ENCODE peak calls at places on chromosomes 2 and 18, in ten cellular contexts. X is cardiac muscle cell; E is posterior cingulate gyrus; O is A172; G is T-helper 1 cell; B is CD8-positive, alpha-beta T cell; L is amygdala; W is ACHN; R is fibroblast of the conjunctiva; S is ELF-1. P is an unnamed sample.
A peak's percentile ranks its signal among the peaks of the same experiment; 100 is the strongest.

GRCh38 chr18:69617888-69618287 is 217.2 kb downstream of the DOK6 start:
- DNase-seq in X (no peak), E (no peak), O (no peak), G (no peak), B (no peak), L (no peak), W (no peak), R (no peak), S (no peak), P (no peak)

GRCh38 chr2:85830645-85831044 is 58.1 kb downstream of the ST3GAL5 start:
- DNase-seq in X (no peak), E (no peak), O (no peak), G (no peak), B (peak; percentile 28), L (no peak), W (peak; percentile 9), R (no peak), S (no peak), P (no peak)

GRCh38 chr2:43455735-43456642 is 139.8 kb downstream of the THADA start:
- DNase-seq in X (no peak), E (no peak), O (peak; percentile 63), G (no peak), B (no peak), L (no peak), W (peak; percentile 75), R (peak; percentile 49), S (no peak), P (no peak)

GRCh38 chr2:64327510-64328414 is 126.2 kb upstream of the LGALSL start:
- DNase-seq in X (peak; percentile 20), E (peak; percentile 90), O (no peak), G (peak; percentile 41), B (peak; percentile 55), L (peak; percentile 42), W (peak; percentile 66), R (no peak), S (no peak), P (peak; percentile 67)

GRCh38 chr18:75005622-75006021 is 203.3 kb downstream of the PTGR3 start:
- DNase-seq in X (no peak), E (no peak), O (no peak), G (no peak), B (no peak), L (no peak), W (no peak), R (no peak), S (no peak), P (no peak)

GRCh38 chr2:75431757-75432156 is 129.0 kb downstream of the EVA1A start:
- DNase-seq in X (no peak), E (no peak), O (no peak), G (no peak), B (no peak), L (no peak), W (no peak), R (no peak), S (no peak), P (no peak)

GRCh38 chr2:101967826-101968498 is 23.8 kb upstream of the IL1R2 start:
- DNase-seq in X (no peak), E (no peak), O (no peak), G (no peak), B (no peak), L (no peak), W (no peak), R (peak; percentile 41), S (no peak), P (no peak)

GRCh38 chr2:95206086-95206485 is 1.2 kb upstream of the ZNF892 start:
- DNase-seq in X (peak; percentile 3), E (no peak), O (no peak), G (no peak), B (no peak), L (no peak), W (no peak), R (no peak), S (peak; percentile 24), P (no peak)

GRCh38 chr2:164896634-164897033 is 55.0 kb upstream of the COBLL1 start:
- DNase-seq in X (no peak), E (no peak), O (peak; percentile 87), G (no peak), B (no peak), L (no peak), W (peak; percentile 63), R (no peak), S (no peak), P (peak; percentile 61)

GRCh38 chr18:60247103-60247502 is 125.5 kb downstream of the MC4R start:
- DNase-seq in X (no peak), E (no peak), O (no peak), G (no peak), B (no peak), L (no peak), W (no peak), R (no peak), S (no peak), P (no peak)

GRCh38 chr2:86482034-86482433 is 40.9 kb downstream of the KDM3A start:
- DNase-seq in X (no peak), E (no peak), O (no peak), G (no peak), B (no peak), L (no peak), W (no peak), R (no peak), S (no peak), P (no peak)

GRCh38 chr2:143558665-143559064 is 429.4 kb downstream of the ARHGAP15 start:
- DNase-seq in X (no peak), E (no peak), O (no peak), G (no peak), B (no peak), L (no peak), W (no peak), R (peak; percentile 35), S (no peak), P (no peak)

GRCh38 chr18:12659904-12660605 is 2.1 kb upstream of the SPIRE1 start:
- DNase-seq in X (peak; percentile 56), E (peak; percentile 72), O (peak; percentile 79), G (peak; percentile 31), B (peak; percentile 31), L (peak; percentile 2), W (peak; percentile 59), R (peak; percentile 46), S (peak; percentile 31), P (no peak)

GRCh38 chr2:161172901-161173540 is 12.8 kb downstream of the TANK start:
- DNase-seq in X (no peak), E (no peak), O (no peak), G (no peak), B (no peak), L (no peak), W (no peak), R (no peak), S (no peak), P (no peak)

GRCh38 chr2:15173506-15173905 is 387.6 kb downstream of the NBAS start:
- DNase-seq in X (no peak), E (no peak), O (no peak), G (no peak), B (no peak), L (no peak), W (no peak), R (no peak), S (no peak), P (no peak)

GRCh38 chr18:27227721-27228120 is 42.6 kb upstream of the CHST9 start:
- DNase-seq in X (no peak), E (no peak), O (no peak), G (no peak), B (no peak), L (no peak), W (no peak), R (no peak), S (peak; percentile 2), P (no peak)

GRCh38 chr2:174779361-174779928 is 15.2 kb upstream of the CHRNA1 start:
- DNase-seq in X (no peak), E (no peak), O (peak; percentile 75), G (no peak), B (peak; percentile 25), L (no peak), W (no peak), R (no peak), S (no peak), P (no peak)

GRCh38 chr2:228094377-228094921 is 87.0 kb downstream of the SPHKAP start:
- DNase-seq in X (no peak), E (no peak), O (peak; percentile 74), G (no peak), B (no peak), L (no peak), W (no peak), R (no peak), S (no peak), P (no peak)

GRCh38 chr18:48719988-48720654 is 181.3 kb downstream of the CTIF start:
- DNase-seq in X (no peak), E (peak; percentile 90), O (peak; percentile 47), G (no peak), B (no peak), L (no peak), W (no peak), R (no peak), S (no peak), P (no peak)

GRCh38 chr2:207505728-207506127 is 24.0 kb upstream of the CREB1 start:
- DNase-seq in X (no peak), E (no peak), O (peak; percentile 94), G (no peak), B (no peak), L (no peak), W (peak; percentile 94), R (peak; percentile 64), S (no peak), P (no peak)

GRCh38 chr18:3453540-3454364 is 3.8 kb downstream of the TGIF1 start:
- DNase-seq in X (peak; percentile 28), E (no peak), O (peak; percentile 78), G (peak; percentile 22), B (peak; percentile 35), L (no peak), W (peak; percentile 53), R (peak; percentile 92), S (peak; percentile 74), P (no peak)

GRCh38 chr18:48619016-48619415 is 80.2 kb downstream of the CTIF start:
- DNase-seq in X (no peak), E (no peak), O (no peak), G (no peak), B (no peak), L (no peak), W (no peak), R (no peak), S (no peak), P (no peak)

GRCh38 chr18:9380571-9381390 is 46.2 kb downstream of the TWSG1 start:
- DNase-seq in X (no peak), E (no peak), O (no peak), G (no peak), B (no peak), L (no peak), W (no peak), R (peak; percentile 13), S (no peak), P (no peak)

GRCh38 chr18:21369146-21369545 is 127.1 kb downstream of the GREB1L start:
- DNase-seq in X (no peak), E (no peak), O (no peak), G (no peak), B (no peak), L (no peak), W (no peak), R (no peak), S (no peak), P (no peak)

GRCh38 chr18:7879717-7880116 is 312.6 kb downstream of the PTPRM start:
- DNase-seq in X (no peak), E (no peak), O (no peak), G (no peak), B (no peak), L (no peak), W (no peak), R (no peak), S (no peak), P (no peak)

GRCh38 chr2:239309398-239310245 is 91.2 kb downstream of the HDAC4 start:
- DNase-seq in X (no peak), E (peak; percentile 62), O (no peak), G (no peak), B (no peak), L (no peak), W (no peak), R (no peak), S (no peak), P (no peak)

GRCh38 chr18:42640160-42640559 is 475.3 kb downstream of the RIT2 start:
- DNase-seq in X (no peak), E (no peak), O (peak; percentile 40), G (no peak), B (no peak), L (no peak), W (no peak), R (no peak), S (no peak), P (no peak)

GRCh38 chr2:74516070-74516633 is 1.9 kb downstream of the TLX2 start:
- DNase-seq in X (peak; percentile 60), E (peak; percentile 82), O (no peak), G (peak; percentile 63), B (peak; percentile 69), L (no peak), W (no peak), R (no peak), S (peak; percentile 85), P (peak; percentile 80)